ENCODE peak calls at places on chromosomes 5 and 9, in ten cellular contexts. Z is gastrocnemius medialis, D is suprapubic skin, O is tibial nerve, T is heart left ventricle, J is transverse colon, G is stomach, R is adrenal gland, B is prostate gland, P is upper lobe of left lung. F is an unnamed sample.

GRCh38 chr5:3394877-3395599 is 200.6 kb upstream of the IRX1 start:
- DNase-seq in T (no peak), B (no peak), R (no peak), D (no peak), Z (no peak), P (no peak), G (peak), O (no peak), J (no peak), F (no peak)

GRCh38 chr9:3875371-3876132 is 349.8 kb upstream of the RFX3 start:
- DNase-seq in G (no peak), R (no peak), Z (no peak), P (no peak), B (no peak), T (no peak), O (no peak), D (no peak), J (no peak), F (no peak)

GRCh38 chr5:59126665-59127354 is 543.9 kb downstream of the RAB3C start:
- DNase-seq in O (no peak), Z (no peak), B (no peak), G (no peak), D (no peak), R (no peak), J (no peak), T (no peak), P (no peak), F (no peak)

GRCh38 chr5:81233080-81233634 is at the start of gene CKMT2:
- DNase-seq in B (peak), J (peak), T (peak), D (peak), R (peak), O (peak), P (peak), G (peak), Z (peak), F (peak)

GRCh38 chr9:122364783-122365150 is 6.1 kb upstream of the PTGS1 start:
- DNase-seq in G (no peak), P (no peak), O (peak), D (no peak), T (no peak), J (no peak), B (no peak), Z (no peak), R (no peak), F (no peak)

GRCh38 chr9:127955294-127956015 is 17.8 kb upstream of the DPM2 start:
- DNase-seq in Z (peak), B (peak), P (peak), T (no peak), J (peak), D (peak), G (peak), R (peak), O (no peak), F (no peak)

GRCh38 chr5:14424011-14424685 is 157.4 kb upstream of the OTULINL start:
- DNase-seq in P (no peak), R (no peak), G (no peak), O (no peak), D (no peak), Z (no peak), T (no peak), J (no peak), B (no peak), F (no peak)

GRCh38 chr9:127098916-127099315 is 23.5 kb downstream of the ANGPTL2 start:
- DNase-seq in T (no peak), Z (no peak), P (no peak), G (no peak), O (no peak), D (no peak), R (no peak), J (no peak), B (no peak), F (no peak)

GRCh38 chr9:80878556-80878955 is 810.8 kb downstream of the TLE1 start:
- DNase-seq in Z (no peak), R (no peak), J (no peak), B (no peak), T (no peak), G (no peak), P (no peak), O (no peak), D (no peak), F (no peak)

GRCh38 chr5:176906796-176907195 is 7.7 kb upstream of the HK3 start:
- DNase-seq in G (no peak), T (no peak), D (no peak), P (no peak), B (no peak), O (no peak), R (no peak), Z (no peak), J (no peak), F (no peak)

GRCh38 chr5:38434981-38435710 is 121.3 kb downstream of the LIFR start:
- DNase-seq in D (no peak), R (no peak), B (no peak), P (no peak), O (no peak), J (no peak), Z (no peak), G (no peak), T (no peak), F (no peak)

GRCh38 chr5:139461698-139462097 is 845 bp downstream of the ECSCR start:
- DNase-seq in Z (no peak), R (no peak), T (peak), D (no peak), P (no peak), O (no peak), B (no peak), G (no peak), J (no peak), F (no peak)

GRCh38 chr5:40680741-40681350 is 1.1 kb downstream of the PTGER4 start:
- DNase-seq in R (no peak), B (peak), T (peak), P (peak), Z (no peak), J (peak), O (peak), D (peak), G (no peak), F (no peak)

GRCh38 chr9:23663536-23663935 is 162.5 kb downstream of the ELAVL2 start:
- DNase-seq in R (no peak), Z (no peak), T (no peak), P (no peak), J (no peak), G (no peak), B (peak), O (no peak), D (no peak), F (no peak)

GRCh38 chr5:181138258-181138657 is 7.3 kb upstream of the OR2V1 start:
- DNase-seq in B (no peak), T (no peak), D (no peak), O (no peak), G (no peak), P (no peak), Z (no peak), J (no peak), R (no peak), F (no peak)

GRCh38 chr5:93359296-93359957 is 221.6 kb downstream of the NR2F1-AS1 start:
- DNase-seq in Z (no peak), J (no peak), D (no peak), G (no peak), O (no peak), B (no peak), T (no peak), P (no peak), R (peak), F (no peak)

GRCh38 chr5:93595420-93596136 is 12.6 kb downstream of the NR2F1 start:
- DNase-seq in O (no peak), Z (no peak), J (no peak), T (no peak), P (no peak), G (no peak), B (no peak), R (no peak), D (no peak), F (no peak)

GRCh38 chr5:17186271-17186670 is 31.2 kb upstream of the BASP1 start:
- DNase-seq in J (no peak), P (no peak), Z (no peak), T (no peak), R (no peak), G (no peak), B (no peak), D (no peak), O (no peak), F (no peak)

GRCh38 chr5:67358186-67358585 is 161.6 kb upstream of the CD180 start:
- DNase-seq in G (no peak), T (no peak), D (no peak), O (no peak), B (no peak), Z (no peak), R (no peak), P (no peak), J (no peak), F (no peak)

GRCh38 chr5:144142030-144142825 is 28.2 kb downstream of the YIPF5 start:
- DNase-seq in O (no peak), G (no peak), R (no peak), D (no peak), B (no peak), J (no peak), Z (no peak), P (no peak), T (no peak), F (no peak)

GRCh38 chr5:14503017-14503680 is 78.4 kb upstream of the OTULINL start:
- DNase-seq in D (no peak), T (no peak), O (no peak), P (no peak), Z (peak), G (no peak), J (no peak), B (no peak), R (no peak), F (no peak)

GRCh38 chr5:15598294-15598902 is 98.4 kb downstream of the FBXL7 start:
- DNase-seq in D (no peak), T (no peak), Z (no peak), R (no peak), O (peak), B (no peak), J (no peak), G (no peak), P (no peak), F (no peak)

GRCh38 chr5:53343187-53343586 is 137.2 kb upstream of the FST start:
- DNase-seq in T (no peak), P (no peak), D (no peak), J (no peak), B (no peak), G (no peak), O (no peak), Z (no peak), R (no peak), F (no peak)

GRCh38 chr5:126854526-126855110 is 77.7 kb downstream of the LMNB1 start:
- DNase-seq in J (no peak), T (no peak), B (no peak), P (no peak), O (no peak), Z (no peak), R (no peak), G (no peak), D (no peak), F (no peak)

GRCh38 chr9:8899541-8899940 is 1100.0 kb upstream of the DMAC1 start:
- DNase-seq in R (no peak), O (no peak), B (no peak), Z (no peak), P (no peak), T (no peak), G (no peak), J (no peak), D (no peak), F (no peak)

GRCh38 chr5:180018661-180019060 is 52.9 kb downstream of the RNF130 start:
- DNase-seq in O (no peak), T (no peak), G (no peak), B (no peak), P (no peak), R (no peak), J (no peak), Z (no peak), D (no peak), F (no peak)

GRCh38 chr5:42629284-42629683 is 127.3 kb upstream of the CCDC152 start:
- DNase-seq in J (no peak), B (no peak), D (no peak), Z (no peak), P (no peak), O (no peak), G (no peak), T (no peak), R (no peak), F (no peak)

GRCh38 chr9:6667633-6668280 is 22.2 kb upstream of the GLDC start:
- DNase-seq in G (no peak), P (no peak), B (no peak), J (no peak), O (no peak), R (no peak), T (no peak), Z (no peak), D (no peak), F (no peak)

GRCh38 chr9:78903581-78903980 is 606.7 kb downstream of the PSAT1 start:
- DNase-seq in B (no peak), T (no peak), O (no peak), G (no peak), J (no peak), D (no peak), Z (no peak), P (no peak), R (no peak), F (no peak)

GRCh38 chr5:32042571-32042970 is 131.5 kb downstream of the GOLPH3 start:
- DNase-seq in T (no peak), Z (no peak), J (no peak), D (no peak), G (no peak), B (no peak), O (peak), R (peak), P (no peak), F (no peak)

DNA sequence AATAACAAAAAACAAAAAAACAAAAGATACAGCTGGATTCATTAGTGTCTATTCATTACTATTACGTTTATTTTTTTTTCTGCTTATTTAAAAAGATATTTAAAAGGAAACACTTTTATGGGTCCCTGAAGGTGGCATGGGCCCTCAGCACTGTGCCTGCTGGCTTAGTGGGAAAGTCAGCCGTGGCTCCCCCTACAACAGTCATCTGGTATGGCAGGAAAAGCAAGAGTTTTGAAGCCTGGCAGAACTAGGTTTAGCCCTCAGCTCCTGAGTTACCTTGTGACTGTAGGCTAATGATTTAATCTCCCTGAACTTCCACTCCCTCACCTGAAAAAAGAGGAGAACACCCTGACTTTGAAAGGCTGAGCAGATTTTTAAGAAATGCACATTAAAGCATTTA is 135.6 kb downstream of the GOLPH3 start:
- DNase-seq in D (no peak), T (no peak), B (no peak), Z (no peak), R (no peak), J (no peak), O (no peak), P (no peak), G (no peak), F (no peak)
- TF ChIP-seq POLR2A in D (no peak), T (no peak), B (no peak), Z (no peak), R (no peak), J (no peak), O (no peak), P (no peak), G (no peak), F (no peak)

DNA sequence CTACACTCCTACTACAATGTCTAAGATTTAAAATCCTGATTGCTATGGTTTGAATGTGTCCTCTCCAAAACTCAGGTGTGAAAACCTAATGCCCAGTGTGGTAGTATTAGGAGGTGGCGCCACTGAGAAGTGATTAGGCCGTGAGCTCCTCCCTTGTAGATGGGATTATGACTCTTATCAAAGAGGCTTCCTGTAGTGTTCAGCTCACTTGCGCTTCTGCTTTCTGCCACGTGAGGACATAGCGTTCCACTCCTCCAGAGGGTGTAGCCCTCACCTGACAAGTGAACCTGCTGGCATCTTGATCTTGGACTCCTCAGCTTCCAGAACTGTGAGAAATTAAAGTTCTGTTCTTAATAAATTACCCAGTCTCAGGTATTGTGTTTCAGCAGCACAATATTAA is 33.0 kb upstream of the WHRN start:
- DNase-seq in O (no peak), Z (no peak), T (no peak), J (peak), B (peak), P (peak), R (no peak), D (no peak), G (peak), F (no peak)
- TF ChIP-seq CTCF in O (no peak), Z (no peak), T (no peak), J (no peak), B (peak), P (peak), R (no peak), D (no peak), G (no peak), F (no peak)

GRCh38 chr5:169702726-169703481 is 65.8 kb downstream of the DOCK2 start:
- DNase-seq in Z (no peak), O (no peak), T (no peak), D (no peak), P (no peak), B (no peak), G (no peak), J (no peak), R (no peak), F (no peak)
- TF ChIP-seq POLR2A in Z (no peak), O (no peak), T (no peak), D (no peak), P (no peak), B (no peak), G (no peak), J (no peak), R (no peak), F (no peak)

DNA sequence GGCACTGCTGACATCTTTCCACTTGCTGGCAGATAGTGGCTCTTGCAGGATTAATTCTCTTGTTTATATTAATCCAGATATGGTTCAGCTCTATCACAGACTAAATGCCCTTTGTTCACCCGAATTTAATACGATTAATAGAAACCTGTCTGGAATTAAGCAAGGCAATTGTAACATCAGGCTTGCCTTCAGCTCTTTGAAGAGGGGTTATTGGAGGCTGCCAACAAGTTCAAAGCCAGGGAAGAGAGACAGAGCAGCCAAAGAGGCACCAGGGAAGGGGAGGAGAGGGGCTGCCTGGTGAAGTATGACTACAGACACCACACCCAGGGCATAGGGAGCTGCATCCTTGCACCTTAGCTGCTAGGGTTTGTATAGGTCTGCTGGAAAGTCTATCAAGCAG is 236.1 kb downstream of the SAXO1 start:
- DNase-seq in P (no peak), J (no peak), O (no peak), Z (no peak), G (no peak), T (no peak), D (no peak), R (no peak), B (no peak), F (no peak)
- TF ChIP-seq CTCF in P (no peak), J (no peak), O (no peak), Z (no peak), G (no peak), T (no peak), D (no peak), R (no peak), B (no peak), F (no peak)

GRCh38 chr9:93096811-93097382 is 880 bp downstream of the CARD19 start:
- DNase-seq in Z (no peak), G (no peak), B (no peak), O (no peak), D (no peak), J (no peak), T (peak), P (peak), R (peak), F (no peak)

GRCh38 chr9:93094294-93095204 is 1.5 kb upstream of the CARD19 start:
- DNase-seq in R (peak), G (no peak), D (peak), O (peak), J (peak), T (peak), Z (no peak), B (no peak), P (peak), F (peak)

GRCh38 chr9:93096131-93096802 is at the start of gene CARD19:
- DNase-seq in R (peak), Z (peak), J (peak), P (peak), D (peak), B (peak), G (peak), O (peak), T (no peak), F (peak)

GRCh38 chr9:93093449-93094293 is 2.3 kb upstream of the CARD19 start:
- DNase-seq in D (peak), G (no peak), R (peak), P (peak), Z (no peak), O (no peak), J (peak), T (peak), B (no peak), F (peak)

GRCh38 chr9:93095205-93096130 is 549 bp upstream of the CARD19 start:
- DNase-seq in O (peak), P (peak), Z (peak), B (peak), R (peak), G (peak), T (peak), J (peak), D (peak), F (peak)
- TF ChIP-seq POLR2A in O (peak), P (peak), Z (peak), B (peak), R (peak), G (no peak), T (peak), J (peak), D (peak), F (peak)

DNA sequence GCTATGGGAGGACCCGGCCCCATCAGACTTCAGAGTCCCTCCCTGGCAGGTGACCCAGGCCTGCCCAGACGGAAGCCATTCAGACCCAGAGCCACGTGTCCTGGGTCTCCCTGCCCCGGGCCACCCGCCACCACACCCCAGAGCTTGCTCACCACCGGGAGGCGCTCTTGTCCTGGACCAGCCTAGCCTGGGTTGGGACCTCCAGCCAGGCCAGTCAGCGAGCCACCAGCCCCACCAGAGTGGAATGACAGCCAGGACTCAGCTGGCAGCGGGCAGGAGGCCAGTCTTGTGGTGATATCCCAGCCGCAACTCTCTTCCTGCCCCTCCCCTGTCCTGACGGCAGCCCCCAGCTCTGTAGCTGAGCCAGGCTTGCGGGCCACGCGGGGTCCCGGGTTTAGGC is 1.7 kb upstream of the PTGDS start:
- DNase-seq in T (peak), J (no peak), O (no peak), R (no peak), Z (no peak), D (no peak), P (peak), B (no peak), G (no peak), F (no peak)
- TF ChIP-seq CTCF in T (peak), J (no peak), O (no peak), R (no peak), Z (peak), D (no peak), P (peak), B (no peak), G (no peak), F (no peak)

GRCh38 chr5:673837-674629 is 19.1 kb downstream of the TPPP start:
- DNase-seq in T (peak), D (peak), Z (peak), J (no peak), O (no peak), G (no peak), P (peak), R (no peak), B (no peak), F (no peak)
- TF ChIP-seq POLR2A in T (no peak), D (no peak), Z (no peak), J (no peak), O (no peak), G (no peak), P (no peak), R (no peak), B (no peak), F (no peak)